ENCODE peak calls at places on chromosomes 12 and 14, in six cellular contexts. One of them, this sample, is unnamed.

GRCh38 chr14:102944448-102945330 is 22.2 kb downstream of the AMN start:
- DNase-seq in H1: no peak
- DNase-seq in GM12891: no peak
- DNase-seq in HepG2: no peak
- DNase-seq in GM12878: no peak
- DNase-seq in K562: no peak
- DNase-seq in this sample: no peak

GRCh38 chr12:12585115-12585862 is 22.6 kb upstream of the DUSP16 start:
- DNase-seq in HepG2: peak
- DNase-seq in GM12891: no peak
- DNase-seq in K562: no peak
- DNase-seq in H1: no peak
- DNase-seq in GM12878: no peak
- DNase-seq in this sample: no peak

GRCh38 chr12:4274960-4275868 is 1.7 kb downstream of the CCND2 start:
- DNase-seq in HepG2: no peak
- DNase-seq in GM12891: no peak
- DNase-seq in GM12878: no peak
- DNase-seq in H1: no peak
- DNase-seq in K562: no peak
- DNase-seq in this sample: no peak

GRCh38 chr14:57314690-57315089 is 45.9 kb downstream of the AP5M1 start:
- DNase-seq in K562: no peak
- DNase-seq in GM12891: no peak
- DNase-seq in HepG2: no peak
- DNase-seq in H1: no peak
- DNase-seq in GM12878: no peak
- DNase-seq in this sample: no peak

GRCh38 chr14:94458558-94459200 is 6.1 kb upstream of the SERPINA11 start:
- DNase-seq in HepG2: no peak
- DNase-seq in H1: no peak
- DNase-seq in GM12878: no peak
- DNase-seq in GM12891: no peak
- DNase-seq in K562: no peak
- DNase-seq in this sample: no peak

GRCh38 chr12:19988457-19988856 is 379.9 kb upstream of the PDE3A start:
- DNase-seq in GM12891: no peak
- DNase-seq in K562: no peak
- DNase-seq in H1: no peak
- DNase-seq in HepG2: no peak
- DNase-seq in GM12878: no peak
- DNase-seq in this sample: no peak

GRCh38 chr12:21710944-21711343 is 53.3 kb upstream of the LDHB start:
- DNase-seq in GM12891: no peak
- DNase-seq in HepG2: no peak
- DNase-seq in K562: no peak
- DNase-seq in H1: no peak
- DNase-seq in GM12878: no peak
- DNase-seq in this sample: no peak

GRCh38 chr12:31366104-31366621 is 40.2 kb upstream of the SINHCAF start:
- DNase-seq in H1: no peak
- DNase-seq in K562: no peak
- DNase-seq in GM12891: no peak
- DNase-seq in GM12878: no peak
- DNase-seq in HepG2: no peak
- DNase-seq in this sample: no peak

GRCh38 chr12:100348657-100349454 is 8.0 kb upstream of the SLC17A8 start:
- DNase-seq in GM12891: no peak
- DNase-seq in K562: no peak
- DNase-seq in H1: no peak
- DNase-seq in HepG2: peak
- DNase-seq in GM12878: no peak
- DNase-seq in this sample: no peak

GRCh38 chr14:85590784-85591183 is 60.8 kb downstream of the FLRT2 start:
- DNase-seq in H1: no peak
- DNase-seq in GM12878: no peak
- DNase-seq in HepG2: peak
- DNase-seq in GM12891: no peak
- DNase-seq in K562: no peak
- DNase-seq in this sample: no peak

GRCh38 chr14:85583311-85583710 is 53.4 kb downstream of the FLRT2 start:
- DNase-seq in GM12891: no peak
- DNase-seq in K562: no peak
- DNase-seq in GM12878: no peak
- DNase-seq in HepG2: no peak
- DNase-seq in H1: no peak
- DNase-seq in this sample: no peak

GRCh38 chr14:85584481-85584880 is 54.5 kb downstream of the FLRT2 start:
- DNase-seq in H1: no peak
- DNase-seq in GM12878: no peak
- DNase-seq in K562: no peak
- DNase-seq in GM12891: no peak
- DNase-seq in HepG2: no peak
- DNase-seq in this sample: no peak

DNA sequence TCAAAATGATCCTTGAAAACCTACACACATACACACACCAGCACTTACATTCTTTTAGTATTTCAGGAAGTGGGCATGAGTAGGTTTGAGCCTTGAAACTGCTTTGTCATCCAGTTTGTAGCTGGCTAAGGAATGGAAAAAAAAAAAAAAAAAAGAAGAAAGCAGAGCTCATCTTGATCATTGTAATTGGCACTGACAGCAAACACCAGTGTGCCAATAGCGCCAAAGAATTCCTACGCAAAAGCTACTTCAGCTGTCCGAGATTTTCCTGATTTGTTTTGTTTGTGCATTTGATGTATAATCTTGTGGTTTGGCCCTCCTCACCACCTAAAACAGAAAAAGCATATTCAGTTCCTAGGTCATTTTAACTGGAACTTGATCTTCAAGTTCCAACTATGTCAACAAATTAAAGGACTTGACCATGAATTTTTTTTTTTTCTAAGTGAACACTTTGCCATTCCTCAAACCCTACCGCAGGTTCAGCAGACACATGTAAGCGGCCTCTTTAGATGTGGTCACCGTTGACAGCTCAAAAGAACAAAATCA is 57.3 kb downstream of the FLRT2 start:
- DNase-seq in HepG2: no peak
- DNase-seq in K562: no peak
- DNase-seq in GM12891: no peak
- DNase-seq in H1: no peak
- DNase-seq in GM12878: no peak
- DNase-seq in this sample: no peak
- TF ChIP-seq TAF1 in HepG2: no peak
- TF ChIP-seq TAF1 in K562: no peak
- TF ChIP-seq TAF1 in GM12891: no peak
- TF ChIP-seq TAF1 in H1: no peak
- TF ChIP-seq TAF1 in GM12878: no peak
- TF ChIP-seq TAF1 in this sample: no peak

DNA sequence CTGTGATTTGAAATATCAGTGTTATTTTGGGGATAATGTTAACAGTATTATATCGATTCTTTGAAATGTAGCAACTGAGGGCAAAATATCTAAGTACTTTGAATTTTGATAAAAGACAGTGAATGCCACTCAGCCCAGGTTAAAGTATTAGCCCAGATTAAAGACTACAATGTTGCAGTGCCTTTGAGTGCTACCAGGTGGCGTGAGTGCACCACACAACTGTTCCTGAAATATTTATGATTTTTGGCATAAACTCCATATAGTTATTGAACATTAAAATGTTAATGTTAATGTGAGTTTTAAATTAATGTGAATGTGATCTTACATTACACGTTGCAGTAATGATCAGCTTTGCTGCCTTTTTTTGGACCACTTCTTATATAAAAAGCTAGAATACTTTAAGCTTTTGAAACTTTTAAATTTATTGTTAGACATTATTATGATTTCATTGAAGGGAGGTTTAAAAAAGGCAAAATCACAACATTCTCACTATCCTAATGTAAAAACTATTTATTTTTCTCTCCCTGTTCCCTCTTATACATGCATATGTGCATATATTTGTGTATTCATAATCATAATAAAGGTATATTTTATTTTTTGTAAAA is 22.5 kb downstream of the MRPS35 start:
- DNase-seq in HepG2: peak
- DNase-seq in K562: peak
- DNase-seq in GM12878: no peak
- DNase-seq in GM12891: no peak
- DNase-seq in H1: no peak
- DNase-seq in this sample: no peak
- TF ChIP-seq POLR2A in HepG2: no peak
- TF ChIP-seq POLR2A in K562: no peak
- TF ChIP-seq POLR2A in GM12878: no peak
- TF ChIP-seq POLR2A in GM12891: no peak
- TF ChIP-seq POLR2A in H1: no peak
- TF ChIP-seq POLR2A in this sample: no peak

DNA sequence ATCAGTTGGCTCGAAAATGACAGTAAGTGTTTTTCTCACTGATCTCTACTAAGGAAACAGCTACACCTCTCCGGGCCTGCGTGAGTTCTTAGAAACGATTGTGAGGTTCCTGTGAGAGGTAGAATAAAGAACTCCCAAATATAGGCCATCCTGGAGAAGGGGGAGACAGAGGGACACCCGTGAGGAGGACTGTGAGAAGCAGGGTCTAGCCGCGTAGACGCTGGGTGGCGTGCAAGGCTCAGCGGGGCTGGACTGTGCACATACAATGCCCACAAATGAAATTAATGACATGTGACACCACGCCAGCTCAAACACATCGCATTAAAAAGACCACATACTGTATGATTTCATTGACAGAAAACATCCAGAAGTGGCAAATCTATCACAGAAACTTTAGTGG is 509.4 kb downstream of the TMEM132D start:
- DNase-seq in H1: no peak
- DNase-seq in K562: no peak
- DNase-seq in HepG2: no peak
- DNase-seq in GM12891: no peak
- DNase-seq in GM12878: no peak
- DNase-seq in this sample: no peak
- TF ChIP-seq TAF1 in H1: no peak
- TF ChIP-seq TAF1 in K562: no peak
- TF ChIP-seq TAF1 in HepG2: no peak
- TF ChIP-seq TAF1 in GM12891: no peak
- TF ChIP-seq TAF1 in GM12878: no peak
- TF ChIP-seq TAF1 in this sample: no peak

GRCh38 chr12:50111693-50112455 is at the start of gene COX14:
- DNase-seq in H1: peak
- DNase-seq in K562: peak
- DNase-seq in GM12891: peak
- DNase-seq in HepG2: peak
- DNase-seq in GM12878: peak
- DNase-seq in this sample: peak
- TF ChIP-seq POLR2A in H1: peak
- TF ChIP-seq POLR2A in K562: peak
- TF ChIP-seq POLR2A in GM12891: peak
- TF ChIP-seq POLR2A in HepG2: no peak
- TF ChIP-seq POLR2A in GM12878: peak
- TF ChIP-seq POLR2A in this sample: peak

GRCh38 chr14:31241450-31242114 is 34.0 kb upstream of the HECTD1 start:
- DNase-seq in GM12891: no peak
- DNase-seq in K562: no peak
- DNase-seq in HepG2: no peak
- DNase-seq in H1: no peak
- DNase-seq in GM12878: no peak
- DNase-seq in this sample: no peak

GRCh38 chr14:31244626-31245025 is 37.0 kb upstream of the HECTD1 start:
- DNase-seq in HepG2: no peak
- DNase-seq in H1: no peak
- DNase-seq in GM12878: no peak
- DNase-seq in GM12891: no peak
- DNase-seq in K562: no peak
- DNase-seq in this sample: no peak

GRCh38 chr14:31239673-31240072 is 32.1 kb upstream of the HECTD1 start:
- DNase-seq in GM12878: no peak
- DNase-seq in K562: no peak
- DNase-seq in HepG2: no peak
- DNase-seq in GM12891: no peak
- DNase-seq in H1: no peak
- DNase-seq in this sample: no peak

GRCh38 chr14:31243860-31244259 is 36.3 kb upstream of the HECTD1 start:
- DNase-seq in HepG2: no peak
- DNase-seq in H1: no peak
- DNase-seq in K562: no peak
- DNase-seq in GM12878: no peak
- DNase-seq in GM12891: no peak
- DNase-seq in this sample: no peak
- TF ChIP-seq TAF1 in HepG2: no peak
- TF ChIP-seq TAF1 in H1: no peak
- TF ChIP-seq TAF1 in K562: no peak
- TF ChIP-seq TAF1 in GM12878: no peak
- TF ChIP-seq TAF1 in GM12891: no peak
- TF ChIP-seq TAF1 in this sample: no peak

GRCh38 chr14:22837059-22837749 is 819 bp downstream of the MMP14 start:
- DNase-seq in HepG2: peak
- DNase-seq in GM12878: no peak
- DNase-seq in GM12891: no peak
- DNase-seq in H1: no peak
- DNase-seq in K562: no peak
- DNase-seq in this sample: no peak
- TF ChIP-seq POLR2A in HepG2: no peak
- TF ChIP-seq POLR2A in GM12878: no peak
- TF ChIP-seq POLR2A in GM12891: no peak
- TF ChIP-seq POLR2A in H1: no peak
- TF ChIP-seq POLR2A in K562: no peak
- TF ChIP-seq POLR2A in this sample: no peak

GRCh38 chr12:55925870-55926737 is 1.6 kb downstream of the PYM1 start:
- DNase-seq in HepG2: no peak
- DNase-seq in GM12891: no peak
- DNase-seq in H1: no peak
- DNase-seq in K562: no peak
- DNase-seq in GM12878: no peak
- DNase-seq in this sample: no peak
- TF ChIP-seq TAF1 in HepG2: no peak
- TF ChIP-seq TAF1 in GM12891: no peak
- TF ChIP-seq TAF1 in H1: no peak
- TF ChIP-seq TAF1 in K562: no peak
- TF ChIP-seq TAF1 in GM12878: no peak
- TF ChIP-seq TAF1 in this sample: no peak

DNA sequence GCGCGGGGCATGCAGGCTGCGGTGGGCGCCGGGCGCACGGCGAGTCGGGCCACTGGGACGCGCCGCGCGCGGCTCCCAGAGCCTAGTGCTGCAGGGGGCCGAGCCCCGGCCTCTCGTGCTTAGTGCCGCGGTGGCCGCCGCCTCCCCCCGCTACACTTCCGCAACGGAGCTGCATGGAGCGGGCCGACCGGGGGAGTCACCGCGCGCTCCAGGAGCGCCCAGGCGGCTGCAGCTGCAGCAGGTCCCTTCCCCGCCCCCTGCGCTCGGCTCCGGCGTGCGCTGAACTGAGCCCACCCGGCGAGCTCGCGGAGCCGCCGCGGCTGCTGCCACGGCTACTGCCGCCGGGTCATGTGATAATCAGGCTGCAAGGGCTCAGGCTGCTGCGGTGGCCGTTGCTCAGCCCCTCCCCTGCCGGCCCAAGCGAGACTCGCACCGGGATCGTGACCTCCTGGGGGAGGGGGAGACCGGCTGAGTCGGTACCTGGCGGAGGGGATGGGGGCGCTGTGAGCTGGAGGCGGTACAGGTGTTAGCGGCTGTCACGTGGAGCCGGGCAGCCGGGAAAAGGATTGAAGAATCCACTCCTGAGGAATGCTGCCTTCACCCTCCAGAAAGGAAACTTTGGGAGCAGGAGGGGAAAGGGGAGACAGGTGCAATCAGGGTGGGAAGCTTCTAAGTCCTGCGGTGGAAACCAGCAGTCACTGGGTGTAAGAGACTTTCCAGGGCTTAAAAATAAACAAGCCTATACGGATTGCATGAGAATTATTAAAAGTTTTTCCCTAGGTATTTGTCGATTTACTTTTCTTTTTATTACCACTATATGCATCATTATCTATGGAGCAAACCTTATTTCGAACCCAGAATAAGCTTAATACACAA is at the start of gene PPM1H:
- DNase-seq in K562: peak
- DNase-seq in GM12878: no peak
- DNase-seq in HepG2: peak
- DNase-seq in GM12891: peak
- DNase-seq in H1: peak
- DNase-seq in this sample: peak
- TF ChIP-seq POLR2A in K562: peak
- TF ChIP-seq POLR2A in GM12878: no peak
- TF ChIP-seq POLR2A in HepG2: peak
- TF ChIP-seq POLR2A in GM12891: no peak
- TF ChIP-seq POLR2A in H1: peak
- TF ChIP-seq POLR2A in this sample: no peak

This sample was measured in GM12892.